ENCODE peak calls at places on chromosomes 6 and 20, in six cellular contexts. One of them, this sample, is unnamed.

GRCh38 chr6:26118999-26119398 is 31.8 kb downstream of the HFE start:
- DNase-seq in osteocyte: no peak
- DNase-seq in neural crest cell: no peak
- DNase-seq in lower leg skin: no peak
- DNase-seq in fibroblast of lung: no peak
- DNase-seq in breast epithelium: no peak
- DNase-seq in this sample: no peak

GRCh38 chr6:36769676-36770499 is 69.4 kb downstream of the CPNE5 start:
- DNase-seq in osteocyte: no peak
- DNase-seq in neural crest cell: no peak
- DNase-seq in lower leg skin: no peak
- DNase-seq in fibroblast of lung: peak
- DNase-seq in breast epithelium: no peak
- DNase-seq in this sample: no peak

GRCh38 chr6:31579546-31580445 is 2.4 kb downstream of the LTB start:
- DNase-seq in osteocyte: no peak
- DNase-seq in neural crest cell: no peak
- DNase-seq in lower leg skin: no peak
- DNase-seq in fibroblast of lung: no peak
- DNase-seq in breast epithelium: no peak
- DNase-seq in this sample: no peak

GRCh38 chr20:19890358-19891117 is 126.6 kb upstream of the NAA20 start:
- DNase-seq in osteocyte: no peak
- DNase-seq in neural crest cell: no peak
- DNase-seq in lower leg skin: no peak
- DNase-seq in fibroblast of lung: no peak
- DNase-seq in breast epithelium: no peak
- DNase-seq in this sample: no peak

GRCh38 chr6:53112871-53113270 is 35.8 kb downstream of the GCM1 start:
- DNase-seq in osteocyte: no peak
- DNase-seq in neural crest cell: no peak
- DNase-seq in lower leg skin: no peak
- DNase-seq in fibroblast of lung: no peak
- DNase-seq in breast epithelium: no peak
- DNase-seq in this sample: no peak

GRCh38 chr6:167894965-167895364 is 68.3 kb downstream of the AFDN start:
- DNase-seq in osteocyte: no peak
- DNase-seq in neural crest cell: no peak
- DNase-seq in lower leg skin: no peak
- DNase-seq in fibroblast of lung: no peak
- DNase-seq in breast epithelium: no peak
- DNase-seq in this sample: no peak

GRCh38 chr6:15620616-15621015 is 42.2 kb downstream of the DTNBP1 start:
- DNase-seq in osteocyte: no peak
- DNase-seq in neural crest cell: no peak
- DNase-seq in lower leg skin: no peak
- DNase-seq in fibroblast of lung: no peak
- DNase-seq in breast epithelium: no peak
- DNase-seq in this sample: no peak

GRCh38 chr6:162119349-162119748 is 608.2 kb downstream of the PRKN start:
- DNase-seq in osteocyte: no peak
- DNase-seq in neural crest cell: no peak
- DNase-seq in lower leg skin: peak
- DNase-seq in fibroblast of lung: peak
- DNase-seq in breast epithelium: no peak
- DNase-seq in this sample: no peak

GRCh38 chr6:95249176-95249575 is 328.2 kb upstream of the MANEA start:
- DNase-seq in osteocyte: no peak
- DNase-seq in neural crest cell: no peak
- DNase-seq in lower leg skin: no peak
- DNase-seq in fibroblast of lung: peak
- DNase-seq in breast epithelium: no peak
- DNase-seq in this sample: no peak

GRCh38 chr6:164013480-164014208 is 599.1 kb downstream of the QKI start:
- DNase-seq in osteocyte: no peak
- DNase-seq in neural crest cell: no peak
- DNase-seq in lower leg skin: no peak
- DNase-seq in fibroblast of lung: no peak
- DNase-seq in breast epithelium: no peak
- DNase-seq in this sample: no peak

GRCh38 chr6:20312581-20312980 is 89.1 kb upstream of the E2F3 start:
- DNase-seq in osteocyte: no peak
- DNase-seq in neural crest cell: no peak
- DNase-seq in lower leg skin: no peak
- DNase-seq in fibroblast of lung: no peak
- DNase-seq in breast epithelium: no peak
- DNase-seq in this sample: no peak

GRCh38 chr20:3857405-3857804 is 10.8 kb downstream of the MAVS start:
- DNase-seq in osteocyte: no peak
- DNase-seq in neural crest cell: no peak
- DNase-seq in lower leg skin: no peak
- DNase-seq in fibroblast of lung: no peak
- DNase-seq in breast epithelium: peak
- DNase-seq in this sample: no peak

GRCh38 chr6:48915591-48915990 is 547.5 kb downstream of the MMUT start:
- DNase-seq in osteocyte: no peak
- DNase-seq in neural crest cell: no peak
- DNase-seq in lower leg skin: no peak
- DNase-seq in fibroblast of lung: no peak
- DNase-seq in breast epithelium: no peak
- DNase-seq in this sample: no peak

GRCh38 chr6:134741193-134741521 is 208.7 kb downstream of the ALDH8A1 start:
- DNase-seq in osteocyte: no peak
- DNase-seq in neural crest cell: no peak
- DNase-seq in lower leg skin: no peak
- DNase-seq in fibroblast of lung: no peak
- DNase-seq in breast epithelium: no peak
- DNase-seq in this sample: no peak

GRCh38 chr20:10076126-10077080 is 41.6 kb downstream of the ANKEF1 start:
- DNase-seq in osteocyte: no peak
- DNase-seq in neural crest cell: no peak
- DNase-seq in lower leg skin: no peak
- DNase-seq in fibroblast of lung: peak
- DNase-seq in breast epithelium: no peak
- DNase-seq in this sample: no peak

GRCh38 chr20:16444056-16444777 is 129.0 kb downstream of the KIF16B start:
- DNase-seq in osteocyte: no peak
- DNase-seq in neural crest cell: no peak
- DNase-seq in lower leg skin: peak
- DNase-seq in fibroblast of lung: peak
- DNase-seq in breast epithelium: no peak
- DNase-seq in this sample: no peak

GRCh38 chr6:105501246-105501645 is 98.4 kb upstream of the PREP start:
- DNase-seq in osteocyte: no peak
- DNase-seq in neural crest cell: no peak
- DNase-seq in lower leg skin: no peak
- DNase-seq in fibroblast of lung: no peak
- DNase-seq in breast epithelium: no peak
- DNase-seq in this sample: no peak

GRCh38 chr6:105501945-105502344 is 99.1 kb upstream of the PREP start:
- DNase-seq in osteocyte: no peak
- DNase-seq in neural crest cell: no peak
- DNase-seq in lower leg skin: no peak
- DNase-seq in fibroblast of lung: no peak
- DNase-seq in breast epithelium: no peak
- DNase-seq in this sample: no peak

GRCh38 chr6:105499928-105500327 is 97.0 kb upstream of the PREP start:
- DNase-seq in osteocyte: no peak
- DNase-seq in neural crest cell: no peak
- DNase-seq in lower leg skin: no peak
- DNase-seq in fibroblast of lung: no peak
- DNase-seq in breast epithelium: no peak
- DNase-seq in this sample: no peak

GRCh38 chr6:105503641-105504040 is 100.8 kb upstream of the PREP start:
- DNase-seq in osteocyte: no peak
- DNase-seq in neural crest cell: no peak
- DNase-seq in lower leg skin: no peak
- DNase-seq in fibroblast of lung: no peak
- DNase-seq in breast epithelium: no peak
- DNase-seq in this sample: no peak

GRCh38 chr6:105500693-105501092 is 97.8 kb upstream of the PREP start:
- DNase-seq in osteocyte: no peak
- DNase-seq in neural crest cell: no peak
- DNase-seq in lower leg skin: no peak
- DNase-seq in fibroblast of lung: no peak
- DNase-seq in breast epithelium: no peak
- DNase-seq in this sample: no peak
- TF ChIP-seq CTCF in osteocyte: no peak
- TF ChIP-seq CTCF in neural crest cell: no peak
- TF ChIP-seq CTCF in lower leg skin: no peak
- TF ChIP-seq CTCF in fibroblast of lung: no peak
- TF ChIP-seq CTCF in breast epithelium: no peak
- TF ChIP-seq CTCF in this sample: no peak

DNA sequence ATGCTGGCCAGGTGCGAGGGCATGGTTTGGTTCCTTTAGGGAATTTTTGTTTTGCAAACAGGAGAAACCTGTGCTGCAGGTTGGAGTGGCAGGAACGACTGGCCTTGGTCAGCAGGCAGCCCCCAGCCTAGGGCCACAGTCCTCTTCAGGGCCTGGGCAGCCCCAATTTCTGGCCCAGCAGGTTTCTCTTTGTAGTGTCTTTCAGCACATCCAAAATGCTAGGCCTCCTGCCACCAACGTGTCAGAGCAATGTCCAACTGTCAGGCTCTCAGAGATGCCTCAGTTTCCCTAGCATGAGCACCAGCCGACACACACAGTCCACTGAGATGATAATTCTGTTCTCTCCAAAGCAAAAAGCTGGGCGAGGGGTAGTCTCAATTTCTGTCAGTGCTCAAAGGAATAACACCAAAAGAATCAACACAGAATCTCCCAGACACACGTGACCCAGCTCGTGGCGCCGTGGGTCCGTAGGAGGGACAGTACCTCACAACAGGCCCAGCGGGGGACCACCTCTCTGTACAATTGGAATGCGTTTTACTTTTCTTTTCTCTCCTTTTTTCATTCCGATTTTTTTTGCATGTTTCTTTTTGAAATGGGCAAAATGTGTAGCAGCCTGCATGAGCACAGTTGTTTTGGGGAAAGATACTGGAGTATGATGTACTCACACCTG is 125.9 kb downstream of the TAF4 start:
- DNase-seq in osteocyte: no peak
- DNase-seq in neural crest cell: no peak
- DNase-seq in lower leg skin: no peak
- DNase-seq in fibroblast of lung: no peak
- DNase-seq in breast epithelium: no peak
- DNase-seq in this sample: no peak
- TF ChIP-seq CTCF in osteocyte: no peak
- TF ChIP-seq CTCF in neural crest cell: no peak
- TF ChIP-seq CTCF in lower leg skin: no peak
- TF ChIP-seq CTCF in fibroblast of lung: no peak
- TF ChIP-seq CTCF in breast epithelium: no peak
- TF ChIP-seq CTCF in this sample: no peak

DNA sequence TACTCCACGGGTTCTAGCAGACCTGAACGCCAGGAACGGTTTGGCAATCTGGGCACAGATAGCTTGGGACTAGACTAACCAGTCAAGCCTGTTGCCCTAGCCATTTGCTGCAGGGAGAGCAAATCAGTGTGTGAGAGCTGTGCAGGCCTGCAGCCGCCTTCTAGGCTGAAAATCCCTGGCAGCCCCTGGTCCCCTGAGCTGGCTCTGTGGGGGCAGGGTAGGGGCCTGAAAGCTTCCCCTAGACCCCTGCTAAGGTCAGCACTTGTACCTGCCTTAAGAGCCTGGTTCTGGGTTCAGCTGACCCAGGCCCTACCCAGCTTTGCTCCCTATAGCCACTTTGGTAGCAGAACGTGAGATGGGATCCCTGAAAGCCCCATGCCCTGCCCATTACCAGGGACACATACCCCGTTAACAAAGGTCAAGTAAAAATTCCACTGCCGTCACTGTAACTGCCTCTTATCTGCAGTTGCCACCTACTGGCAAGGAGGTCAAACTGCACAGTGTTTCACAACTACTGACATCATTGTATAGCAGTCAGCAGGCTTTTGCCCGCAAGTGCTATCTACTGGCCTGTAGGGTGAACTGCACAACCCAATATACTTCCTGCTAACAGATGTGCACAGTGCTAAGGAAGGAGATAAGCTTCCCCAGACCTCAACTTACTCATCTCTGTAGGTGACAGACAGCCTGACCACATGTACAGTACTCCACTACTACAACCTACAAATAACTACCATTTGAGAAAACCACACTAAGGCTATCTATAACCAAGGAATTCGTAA is 95.1 kb upstream of the OLIG3 start:
- DNase-seq in osteocyte: no peak
- DNase-seq in neural crest cell: no peak
- DNase-seq in lower leg skin: peak
- DNase-seq in fibroblast of lung: peak
- DNase-seq in breast epithelium: peak
- DNase-seq in this sample: no peak
- TF ChIP-seq CTCF in osteocyte: peak
- TF ChIP-seq CTCF in neural crest cell: peak
- TF ChIP-seq CTCF in lower leg skin: no peak
- TF ChIP-seq CTCF in fibroblast of lung: peak
- TF ChIP-seq CTCF in breast epithelium: no peak
- TF ChIP-seq CTCF in this sample: no peak

GRCh38 chr20:8438748-8439147 is 306.7 kb downstream of the PLCB1 start:
- DNase-seq in osteocyte: no peak
- DNase-seq in neural crest cell: no peak
- DNase-seq in lower leg skin: no peak
- DNase-seq in fibroblast of lung: no peak
- DNase-seq in breast epithelium: no peak
- DNase-seq in this sample: no peak

GRCh38 chr20:8447262-8448120 is 315.4 kb downstream of the PLCB1 start:
- DNase-seq in osteocyte: no peak
- DNase-seq in neural crest cell: no peak
- DNase-seq in lower leg skin: no peak
- DNase-seq in fibroblast of lung: no peak
- DNase-seq in breast epithelium: no peak
- DNase-seq in this sample: no peak

GRCh38 chr20:8449120-8449519 is 317.1 kb downstream of the PLCB1 start:
- DNase-seq in osteocyte: no peak
- DNase-seq in neural crest cell: no peak
- DNase-seq in lower leg skin: no peak
- DNase-seq in fibroblast of lung: no peak
- DNase-seq in breast epithelium: no peak
- DNase-seq in this sample: no peak

DNA sequence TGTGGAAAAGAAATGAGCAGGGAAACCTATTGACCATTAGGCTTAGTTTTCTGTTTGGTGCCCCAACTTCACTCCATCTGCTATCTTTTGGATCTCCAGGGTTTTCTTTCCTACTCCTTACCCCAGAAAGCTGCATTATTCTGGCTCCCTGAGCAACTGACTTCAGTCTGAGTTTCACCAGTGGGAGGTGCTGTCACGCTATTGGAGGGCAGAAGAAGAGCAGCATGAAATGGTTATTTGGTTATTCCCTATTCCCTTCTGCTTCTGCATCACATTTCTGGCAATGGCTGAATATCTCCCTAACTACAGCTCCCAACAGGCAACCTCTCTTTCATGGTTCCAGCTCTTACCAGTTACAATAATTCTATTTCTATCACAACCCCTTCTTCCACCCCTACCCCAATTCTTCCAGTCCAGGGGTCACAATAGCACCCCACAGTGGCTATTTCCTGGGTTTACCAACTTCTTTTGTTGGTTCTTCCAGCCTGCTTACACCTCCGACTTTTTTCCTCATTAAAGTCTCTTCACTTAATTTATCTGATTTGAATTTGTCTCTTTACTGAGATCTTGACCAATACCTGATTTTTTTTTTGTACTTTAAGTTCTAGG is 311.5 kb downstream of the PLCB1 start:
- DNase-seq in osteocyte: no peak
- DNase-seq in neural crest cell: no peak
- DNase-seq in lower leg skin: no peak
- DNase-seq in fibroblast of lung: no peak
- DNase-seq in breast epithelium: no peak
- DNase-seq in this sample: no peak
- TF ChIP-seq CTCF in osteocyte: no peak
- TF ChIP-seq CTCF in neural crest cell: no peak
- TF ChIP-seq CTCF in lower leg skin: no peak
- TF ChIP-seq CTCF in fibroblast of lung: no peak
- TF ChIP-seq CTCF in breast epithelium: no peak
- TF ChIP-seq CTCF in this sample: no peak

This sample was measured in activated B cell treated with CpG ODN at 0.5 μM for 24 hours.